ENCODE peak calls at places on chromosome 12, in seven cellular contexts. R is progenitor cell of endocrine pancreas; I is AG10803; U is erythroblast; A is right cardiac atrium; D is Calu3; P is activated CD4-positive, alpha-beta T cell treated with anti-CD3 and anti-CD28 coated beads, Interleukin-2, amount 50 U/mL, for 1 hour. X is an unnamed sample.

GRCh38 chr12:98582093-98582492 is 11.4 kb upstream of the SLC25A3 start:
- DNase-seq in P (no peak), U (no peak), D (no peak), R (no peak), I (no peak), A (no peak), X (no peak)

GRCh38 chr12:96034631-96035282 is 630 bp downstream of the LTA4H start:
- DNase-seq in P (peak; percentile 5), I (peak; percentile 35), R (no peak), U (peak; percentile 31), A (peak; percentile 57), D (peak; percentile 29), X (no peak)

GRCh38 chr12:26214121-26214520 is 18.7 kb downstream of the SSPN start:
- DNase-seq in U (no peak), A (no peak), P (no peak), D (no peak), I (no peak), R (no peak), X (no peak)

GRCh38 chr12:131101703-131102492 is 148.2 kb downstream of the ADGRD1 start:
- DNase-seq in I (no peak), U (no peak), A (no peak), D (no peak), P (no peak), R (no peak), X (no peak)

GRCh38 chr12:30696943-30697342 is 1.3 kb upstream of the IPO8 start:
- DNase-seq in D (no peak), U (no peak), P (no peak), A (no peak), R (no peak), I (no peak), X (no peak)

GRCh38 chr12:50276912-50277671 is 6.2 kb downstream of the LIMA1 start:
- DNase-seq in A (no peak), P (no peak), I (no peak), D (no peak), R (no peak), U (no peak), X (no peak)

GRCh38 chr12:54549774-54550451 is 512 bp downstream of the PDE1B start:
- DNase-seq in U (no peak), R (no peak), A (no peak), P (no peak), D (no peak), I (peak; percentile 40), X (no peak)

GRCh38 chr12:108400900-108401480 is 61.9 kb upstream of the CMKLR1 start:
- DNase-seq in R (no peak), A (no peak), P (no peak), I (no peak), U (no peak), D (no peak), X (no peak)

GRCh38 chr12:80262372-80263170 is 163.2 kb downstream of the OTOGL start:
- DNase-seq in R (no peak), A (no peak), I (peak; percentile 59), U (no peak), P (no peak), D (no peak), X (no peak)

GRCh38 chr12:67910360-67911292 is 78.6 kb upstream of the IFNG-AS1 start:
- DNase-seq in U (no peak), A (no peak), P (no peak), I (peak; percentile 99), D (no peak), R (no peak), X (no peak)

GRCh38 chr12:128853321-128854197 is at the start of gene GLT1D1:
- DNase-seq in U (no peak), I (no peak), R (peak; percentile 17), P (no peak), A (no peak), D (no peak), X (no peak)

GRCh38 chr12:52268212-52268611 is 6.2 kb upstream of the KRT86 start:
- DNase-seq in P (no peak), D (no peak), U (no peak), R (no peak), A (no peak), I (peak; percentile 57), X (no peak)

GRCh38 chr12:52740591-52740990 is 36.6 kb downstream of the KRT76 start:
- DNase-seq in P (no peak), U (peak; percentile 16), A (no peak), I (no peak), D (no peak), R (no peak), X (no peak)

GRCh38 chr12:66823857-66824570 is 145.1 kb upstream of the GRIP1 start:
- DNase-seq in I (no peak), R (no peak), A (no peak), D (peak; percentile 42), U (no peak), P (no peak), X (no peak)

GRCh38 chr12:111636209-111636928 is 37.3 kb upstream of the ATXN2 start:
- DNase-seq in U (peak; percentile 79), A (peak; percentile 89), P (no peak), I (peak; percentile 92), R (no peak), D (no peak), X (no peak)

GRCh38 chr12:2691340-2692111 is 103.2 kb upstream of the FKBP4 start:
- DNase-seq in I (no peak), P (peak; percentile 19), A (no peak), U (peak; percentile 64), R (no peak), D (no peak), X (no peak)

GRCh38 chr12:121495746-121496145 is 85.1 kb downstream of the KDM2B start:
- DNase-seq in U (no peak), R (no peak), I (no peak), P (no peak), A (no peak), D (no peak), X (no peak)

GRCh38 chr12:93442411-93443340 is 929 bp upstream of the UBE2N start:
- DNase-seq in A (no peak), R (no peak), I (no peak), U (no peak), D (no peak), P (no peak), X (no peak)

GRCh38 chr12:119178544-119179334 is at the start of gene HSPB8:
- DNase-seq in U (no peak), A (peak; percentile 97), I (peak; percentile 93), P (no peak), R (peak; percentile 68), D (peak; percentile 65), X (no peak)

GRCh38 chr12:92253301-92253700 is 107.7 kb upstream of the BTG1 start:
- DNase-seq in I (no peak), P (no peak), A (no peak), D (no peak), R (no peak), U (no peak), X (no peak)

GRCh38 chr12:131959641-131960589 is 10.2 kb downstream of the EP400 start:
- DNase-seq in A (no peak), D (no peak), P (no peak), U (no peak), I (no peak), R (no peak), X (no peak)

GRCh38 chr12:13790317-13790716 is 191.1 kb downstream of the GRIN2B start:
- DNase-seq in P (no peak), R (no peak), U (no peak), D (no peak), I (no peak), A (no peak), X (no peak)

GRCh38 chr12:115956236-115956635 is 321.3 kb downstream of the MED13L start:
- DNase-seq in I (no peak), U (no peak), A (no peak), P (no peak), R (no peak), D (no peak), X (no peak)

GRCh38 chr12:68440068-68440581 is 108.0 kb upstream of the MDM1 start:
- DNase-seq in R (no peak), P (no peak), U (no peak), A (no peak), D (no peak), I (peak; percentile 57), X (no peak)

GRCh38 chr12:59803735-59804134 is 207.9 kb downstream of the SLC16A7 start:
- DNase-seq in P (no peak), U (no peak), A (no peak), D (no peak), R (no peak), I (peak; percentile 25), X (no peak)

GRCh38 chr12:22088886-22089285 is 42.9 kb downstream of the CMAS start:
- DNase-seq in U (no peak), A (no peak), I (no peak), R (no peak), P (no peak), D (no peak), X (no peak)

GRCh38 chr12:103548622-103549601 is 38.2 kb upstream of the STAB2 start:
- DNase-seq in A (peak; percentile 40), P (peak; percentile 60), U (peak; percentile 77), I (peak; percentile 66), R (peak; percentile 67), D (peak; percentile 80), X (peak; percentile 16)

GRCh38 chr12:127108360-127109215 is 1158.4 kb upstream of the TMEM132C start:
- DNase-seq in U (peak; percentile 27), D (peak; percentile 64), P (peak; percentile 36), I (peak; percentile 64), R (peak; percentile 17), A (peak; percentile 68), X (peak; percentile 17)

GRCh38 chr12:113271853-113272561 is 50.7 kb downstream of the TPCN1 start:
- DNase-seq in A (peak; percentile 89), P (no peak), D (no peak), I (peak; percentile 82), U (peak; percentile 4), R (no peak), X (peak; percentile 59)

GRCh38 chr12:112167031-112167461 is 41.7 kb downstream of the TRAFD1 start:
- DNase-seq in R (no peak), P (no peak), U (no peak), D (no peak), A (no peak), I (no peak), X (no peak)

X was measured in brain pericyte.